ENCODE peak calls at places on chromosomes 3 and 15, in nine cellular contexts. One of them, this sample, is unnamed.

GRCh38 chr3:138118863-138119766 is 3.7 kb upstream of the DZIP1L start:
- DNase-seq in ovary: peak; percentile 78
- DNase-seq in NB4: peak; percentile 68
- DNase-seq in heart right ventricle: peak; percentile 79
- DNase-seq in psoas muscle: peak; percentile 76
- DNase-seq in testis: peak; percentile 85
- DNase-seq in WTC11: peak; percentile 91
- DNase-seq in HCT116: peak; percentile 69
- DNase-seq in GM13976: peak; percentile 68
- DNase-seq in this sample: peak; percentile 85

GRCh38 chr3:156693166-156693565 is 18.8 kb downstream of the TIPARP start:
- DNase-seq in testis: no peak
- DNase-seq in WTC11: no peak
- DNase-seq in NB4: no peak
- DNase-seq in psoas muscle: no peak
- DNase-seq in HCT116: no peak
- DNase-seq in GM13976: no peak
- DNase-seq in heart right ventricle: no peak
- DNase-seq in ovary: no peak
- DNase-seq in this sample: no peak

GRCh38 chr3:184347321-184348056 is 10.1 kb downstream of the FAM131A start:
- DNase-seq in testis: no peak
- DNase-seq in heart right ventricle: no peak
- DNase-seq in NB4: no peak
- DNase-seq in WTC11: no peak
- DNase-seq in GM13976: no peak
- DNase-seq in psoas muscle: no peak
- DNase-seq in HCT116: no peak
- DNase-seq in ovary: no peak
- DNase-seq in this sample: no peak

GRCh38 chr3:89847955-89848354 is 740.5 kb downstream of the EPHA3 start:
- DNase-seq in heart right ventricle: no peak
- DNase-seq in NB4: no peak
- DNase-seq in GM13976: no peak
- DNase-seq in psoas muscle: no peak
- DNase-seq in WTC11: no peak
- DNase-seq in testis: no peak
- DNase-seq in HCT116: no peak
- DNase-seq in ovary: no peak
- DNase-seq in this sample: no peak

GRCh38 chr3:122410111-122410510 is 5.8 kb downstream of the WDR5B start:
- DNase-seq in HCT116: no peak
- DNase-seq in GM13976: no peak
- DNase-seq in testis: no peak
- DNase-seq in WTC11: no peak
- DNase-seq in NB4: no peak
- DNase-seq in heart right ventricle: no peak
- DNase-seq in ovary: no peak
- DNase-seq in psoas muscle: no peak
- DNase-seq in this sample: no peak

GRCh38 chr3:64141476-64141875 is 83.8 kb downstream of the PRICKLE2 start:
- DNase-seq in NB4: no peak
- DNase-seq in heart right ventricle: no peak
- DNase-seq in testis: no peak
- DNase-seq in WTC11: no peak
- DNase-seq in HCT116: no peak
- DNase-seq in ovary: no peak
- DNase-seq in GM13976: no peak
- DNase-seq in psoas muscle: no peak
- DNase-seq in this sample: no peak

GRCh38 chr3:147419062-147419701 is 10.0 kb downstream of the ZIC1 start:
- DNase-seq in NB4: no peak
- DNase-seq in WTC11: peak; percentile 94
- DNase-seq in heart right ventricle: no peak
- DNase-seq in psoas muscle: peak; percentile 93
- DNase-seq in ovary: peak; percentile 51
- DNase-seq in GM13976: peak; percentile 47
- DNase-seq in HCT116: no peak
- DNase-seq in testis: peak; percentile 69
- DNase-seq in this sample: peak; percentile 85

GRCh38 chr3:95408464-95408862 is 1345.6 kb downstream of the NSUN3 start:
- DNase-seq in ovary: no peak
- DNase-seq in testis: no peak
- DNase-seq in psoas muscle: no peak
- DNase-seq in NB4: no peak
- DNase-seq in GM13976: no peak
- DNase-seq in WTC11: no peak
- DNase-seq in HCT116: no peak
- DNase-seq in heart right ventricle: no peak
- DNase-seq in this sample: no peak

GRCh38 chr15:67505675-67506572 is 15.0 kb upstream of the C15orf61 start:
- DNase-seq in ovary: no peak
- DNase-seq in WTC11: no peak
- DNase-seq in testis: no peak
- DNase-seq in HCT116: no peak
- DNase-seq in psoas muscle: no peak
- DNase-seq in GM13976: no peak
- DNase-seq in heart right ventricle: no peak
- DNase-seq in NB4: peak; percentile 42
- DNase-seq in this sample: no peak

GRCh38 chr15:67501836-67502461 is 19.0 kb upstream of the C15orf61 start:
- DNase-seq in psoas muscle: no peak
- DNase-seq in GM13976: no peak
- DNase-seq in heart right ventricle: no peak
- DNase-seq in ovary: no peak
- DNase-seq in testis: no peak
- DNase-seq in WTC11: no peak
- DNase-seq in HCT116: no peak
- DNase-seq in NB4: peak; percentile 53
- DNase-seq in this sample: peak; percentile 29

GRCh38 chr15:67504796-67505195 is 16.1 kb upstream of the C15orf61 start:
- DNase-seq in HCT116: no peak
- DNase-seq in GM13976: no peak
- DNase-seq in ovary: no peak
- DNase-seq in NB4: no peak
- DNase-seq in psoas muscle: no peak
- DNase-seq in WTC11: no peak
- DNase-seq in heart right ventricle: no peak
- DNase-seq in testis: no peak
- DNase-seq in this sample: no peak

GRCh38 chr15:67504061-67504460 is 16.9 kb upstream of the C15orf61 start:
- DNase-seq in psoas muscle: no peak
- DNase-seq in heart right ventricle: no peak
- DNase-seq in GM13976: no peak
- DNase-seq in HCT116: no peak
- DNase-seq in ovary: no peak
- DNase-seq in WTC11: no peak
- DNase-seq in testis: no peak
- DNase-seq in NB4: no peak
- DNase-seq in this sample: no peak

GRCh38 chr15:67501177-67501835 is 19.6 kb upstream of the C15orf61 start:
- DNase-seq in ovary: no peak
- DNase-seq in heart right ventricle: no peak
- DNase-seq in psoas muscle: no peak
- DNase-seq in NB4: peak; percentile 51
- DNase-seq in HCT116: no peak
- DNase-seq in WTC11: no peak
- DNase-seq in GM13976: peak; percentile 39
- DNase-seq in testis: no peak
- DNase-seq in this sample: no peak
- TF ChIP-seq CTCF in ovary: no peak
- TF ChIP-seq CTCF in heart right ventricle: peak; percentile 37
- TF ChIP-seq CTCF in psoas muscle: peak; percentile 35
- TF ChIP-seq CTCF in NB4: peak; percentile 13
- TF ChIP-seq CTCF in HCT116: peak; percentile 11
- TF ChIP-seq CTCF in WTC11: no peak
- TF ChIP-seq CTCF in GM13976: peak; percentile 36
- TF ChIP-seq CTCF in testis: no peak
- TF ChIP-seq CTCF in this sample: no peak

DNA sequence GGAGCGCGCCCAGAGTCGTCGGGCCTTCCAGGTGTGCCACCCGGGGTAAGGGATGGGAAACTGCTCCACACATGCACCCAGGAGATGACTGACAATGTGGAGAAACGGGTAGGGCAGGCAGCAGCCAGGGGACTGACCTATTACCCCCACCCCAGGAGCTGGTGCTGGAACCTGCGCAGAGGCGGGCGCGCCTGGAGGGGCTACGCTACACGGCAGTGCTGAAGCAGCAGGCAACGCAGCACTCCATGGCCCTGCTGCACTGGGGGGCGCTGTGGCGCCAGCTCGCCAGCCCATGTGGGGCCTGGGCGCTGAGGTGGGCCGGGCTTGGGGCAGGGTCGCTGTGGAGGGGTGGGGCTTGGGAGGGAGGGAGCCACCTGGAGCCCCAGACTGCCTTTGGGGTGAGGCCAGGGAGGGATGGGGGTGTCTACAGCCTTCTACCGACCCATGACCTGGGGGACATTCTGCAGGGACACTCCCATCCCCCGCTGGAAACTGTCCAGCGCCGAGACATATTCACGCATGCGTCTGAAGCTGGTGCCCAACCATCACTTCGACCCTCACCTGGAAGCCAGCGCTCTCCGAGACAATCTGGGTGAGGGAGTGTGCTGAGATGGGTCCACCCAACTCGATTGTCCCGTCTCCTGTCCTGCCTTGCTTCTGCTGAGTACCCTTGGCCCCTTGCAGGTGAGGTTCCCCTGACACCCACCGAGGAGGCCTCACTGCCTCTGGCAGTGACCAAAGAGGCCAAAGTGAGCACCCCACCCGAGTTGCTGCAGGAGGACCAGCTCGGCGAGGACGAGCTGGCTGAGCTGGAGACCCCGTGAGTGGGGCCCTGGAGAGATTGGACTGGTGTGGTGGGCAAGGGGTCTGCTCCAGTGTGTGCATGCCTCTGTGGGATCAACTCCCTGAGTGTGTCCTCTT is 23.3 kb downstream of the NBEAL2 start:
- DNase-seq in WTC11: peak; percentile 85
- DNase-seq in psoas muscle: peak; percentile 54
- DNase-seq in GM13976: no peak
- DNase-seq in heart right ventricle: no peak
- DNase-seq in HCT116: no peak
- DNase-seq in testis: no peak
- DNase-seq in NB4: no peak
- DNase-seq in ovary: no peak
- DNase-seq in this sample: no peak
- TF ChIP-seq CTCF in WTC11: peak; percentile 25
- TF ChIP-seq CTCF in psoas muscle: no peak
- TF ChIP-seq CTCF in GM13976: peak; percentile 11
- TF ChIP-seq CTCF in heart right ventricle: no peak
- TF ChIP-seq CTCF in HCT116: no peak
- TF ChIP-seq CTCF in testis: no peak
- TF ChIP-seq CTCF in NB4: no peak
- TF ChIP-seq CTCF in ovary: no peak
- TF ChIP-seq CTCF in this sample: no peak

GRCh38 chr3:126370606-126371005 is 13.4 kb upstream of the KLF15 start:
- DNase-seq in HCT116: no peak
- DNase-seq in ovary: no peak
- DNase-seq in testis: no peak
- DNase-seq in psoas muscle: peak; percentile 35
- DNase-seq in GM13976: no peak
- DNase-seq in NB4: no peak
- DNase-seq in WTC11: peak; percentile 3
- DNase-seq in heart right ventricle: no peak
- DNase-seq in this sample: no peak

GRCh38 chr3:126369490-126369889 is 12.3 kb upstream of the KLF15 start:
- DNase-seq in NB4: no peak
- DNase-seq in GM13976: no peak
- DNase-seq in ovary: no peak
- DNase-seq in heart right ventricle: no peak
- DNase-seq in WTC11: no peak
- DNase-seq in psoas muscle: peak; percentile 18
- DNase-seq in HCT116: no peak
- DNase-seq in testis: no peak
- DNase-seq in this sample: no peak

GRCh38 chr3:126370055-126370454 is 12.8 kb upstream of the KLF15 start:
- DNase-seq in testis: no peak
- DNase-seq in GM13976: no peak
- DNase-seq in NB4: no peak
- DNase-seq in psoas muscle: peak; percentile 68
- DNase-seq in heart right ventricle: no peak
- DNase-seq in WTC11: no peak
- DNase-seq in HCT116: no peak
- DNase-seq in ovary: no peak
- DNase-seq in this sample: no peak

GRCh38 chr3:126372413-126373145 is 15.4 kb upstream of the KLF15 start:
- DNase-seq in WTC11: peak; percentile 17
- DNase-seq in NB4: no peak
- DNase-seq in GM13976: no peak
- DNase-seq in HCT116: no peak
- DNase-seq in psoas muscle: peak; percentile 60
- DNase-seq in testis: no peak
- DNase-seq in heart right ventricle: no peak
- DNase-seq in ovary: no peak
- DNase-seq in this sample: no peak

GRCh38 chr3:126371096-126371705 is 14.0 kb upstream of the KLF15 start:
- DNase-seq in HCT116: no peak
- DNase-seq in psoas muscle: peak; percentile 35
- DNase-seq in WTC11: peak; percentile 5
- DNase-seq in NB4: no peak
- DNase-seq in heart right ventricle: no peak
- DNase-seq in ovary: no peak
- DNase-seq in GM13976: no peak
- DNase-seq in testis: no peak
- DNase-seq in this sample: no peak
- TF ChIP-seq CTCF in HCT116: no peak
- TF ChIP-seq CTCF in psoas muscle: no peak
- TF ChIP-seq CTCF in WTC11: no peak
- TF ChIP-seq CTCF in NB4: no peak
- TF ChIP-seq CTCF in heart right ventricle: no peak
- TF ChIP-seq CTCF in ovary: no peak
- TF ChIP-seq CTCF in GM13976: no peak
- TF ChIP-seq CTCF in testis: no peak
- TF ChIP-seq CTCF in this sample: no peak

GRCh38 chr3:114313426-114313825 is 19.6 kb downstream of the TIGIT start:
- DNase-seq in NB4: no peak
- DNase-seq in WTC11: no peak
- DNase-seq in psoas muscle: no peak
- DNase-seq in heart right ventricle: no peak
- DNase-seq in GM13976: no peak
- DNase-seq in ovary: no peak
- DNase-seq in HCT116: no peak
- DNase-seq in testis: no peak
- DNase-seq in this sample: no peak

GRCh38 chr3:114308830-114309229 is 15.0 kb downstream of the TIGIT start:
- DNase-seq in HCT116: no peak
- DNase-seq in testis: no peak
- DNase-seq in heart right ventricle: no peak
- DNase-seq in psoas muscle: no peak
- DNase-seq in NB4: no peak
- DNase-seq in WTC11: no peak
- DNase-seq in ovary: no peak
- DNase-seq in GM13976: peak; percentile 50
- DNase-seq in this sample: no peak

GRCh38 chr3:114307841-114308228 is 14.0 kb downstream of the TIGIT start:
- DNase-seq in WTC11: no peak
- DNase-seq in GM13976: no peak
- DNase-seq in HCT116: no peak
- DNase-seq in testis: no peak
- DNase-seq in heart right ventricle: no peak
- DNase-seq in NB4: no peak
- DNase-seq in ovary: no peak
- DNase-seq in psoas muscle: no peak
- DNase-seq in this sample: no peak

GRCh38 chr3:114308377-114308776 is 14.5 kb downstream of the TIGIT start:
- DNase-seq in NB4: no peak
- DNase-seq in HCT116: no peak
- DNase-seq in psoas muscle: no peak
- DNase-seq in GM13976: no peak
- DNase-seq in testis: no peak
- DNase-seq in ovary: no peak
- DNase-seq in heart right ventricle: no peak
- DNase-seq in WTC11: no peak
- DNase-seq in this sample: no peak

GRCh38 chr3:114310701-114311100 is 16.9 kb downstream of the TIGIT start:
- DNase-seq in WTC11: no peak
- DNase-seq in HCT116: no peak
- DNase-seq in GM13976: no peak
- DNase-seq in NB4: no peak
- DNase-seq in testis: no peak
- DNase-seq in psoas muscle: no peak
- DNase-seq in heart right ventricle: no peak
- DNase-seq in ovary: no peak
- DNase-seq in this sample: no peak
- TF ChIP-seq CTCF in WTC11: no peak
- TF ChIP-seq CTCF in HCT116: no peak
- TF ChIP-seq CTCF in GM13976: no peak
- TF ChIP-seq CTCF in NB4: no peak
- TF ChIP-seq CTCF in testis: no peak
- TF ChIP-seq CTCF in psoas muscle: no peak
- TF ChIP-seq CTCF in heart right ventricle: no peak
- TF ChIP-seq CTCF in ovary: no peak
- TF ChIP-seq CTCF in this sample: no peak

This sample was measured in glutamatergic neuron.